ENCODE peak calls at places on chromosomes 7 and 10, in nine cellular contexts. One of them, this sample, is unnamed. For H3K4me1, the result is how much of the 10 kb centered on the place peaks cover.

GRCh38 chr7:31051598-31052503 is at the start of gene ADCYAP1R1:
- DNase-seq in stomach: no peak
- DNase-seq in CD8-positive, alpha-beta memory T cell: no peak
- DNase-seq in right cardiac atrium: peak
- DNase-seq in A549: no peak
- DNase-seq in breast epithelium: no peak
- DNase-seq in OCI-LY7: no peak
- DNase-seq in psoas muscle: peak
- DNase-seq in CD4-positive, CD25-positive, alpha-beta regulatory T cell: no peak
- DNase-seq in this sample: no peak

GRCh38 chr7:4683884-4684565 is 1.9 kb downstream of the FOXK1 start:
- DNase-seq in stomach: peak
- DNase-seq in CD8-positive, alpha-beta memory T cell: peak
- DNase-seq in right cardiac atrium: peak
- DNase-seq in A549: no peak
- DNase-seq in breast epithelium: peak
- DNase-seq in OCI-LY7: peak
- DNase-seq in psoas muscle: peak
- DNase-seq in CD4-positive, CD25-positive, alpha-beta regulatory T cell: peak
- DNase-seq in this sample: no peak

GRCh38 chr10:17344206-17344605 is 110.2 kb downstream of the ST8SIA6 start:
- DNase-seq in stomach: no peak
- DNase-seq in CD8-positive, alpha-beta memory T cell: no peak
- DNase-seq in right cardiac atrium: no peak
- DNase-seq in A549: no peak
- DNase-seq in breast epithelium: no peak
- DNase-seq in OCI-LY7: no peak
- DNase-seq in psoas muscle: no peak
- DNase-seq in CD4-positive, CD25-positive, alpha-beta regulatory T cell: no peak
- DNase-seq in this sample: no peak

GRCh38 chr7:32043688-32044087 is 26.5 kb downstream of the PDE1C start:
- DNase-seq in stomach: no peak
- DNase-seq in CD8-positive, alpha-beta memory T cell: no peak
- DNase-seq in right cardiac atrium: no peak
- DNase-seq in A549: peak
- DNase-seq in breast epithelium: no peak
- DNase-seq in OCI-LY7: no peak
- DNase-seq in psoas muscle: no peak
- DNase-seq in CD4-positive, CD25-positive, alpha-beta regulatory T cell: no peak
- DNase-seq in this sample: no peak

GRCh38 chr7:43850348-43851116 is 18.8 kb downstream of the MRPS24 start:
- DNase-seq in stomach: no peak
- DNase-seq in CD8-positive, alpha-beta memory T cell: no peak
- DNase-seq in right cardiac atrium: no peak
- DNase-seq in A549: no peak
- DNase-seq in breast epithelium: no peak
- DNase-seq in OCI-LY7: no peak
- DNase-seq in psoas muscle: no peak
- DNase-seq in CD4-positive, CD25-positive, alpha-beta regulatory T cell: no peak
- DNase-seq in this sample: no peak

GRCh38 chr7:70944516-70944915 is 187.4 kb upstream of the GALNT17 start:
- DNase-seq in stomach: no peak
- DNase-seq in CD8-positive, alpha-beta memory T cell: no peak
- DNase-seq in right cardiac atrium: no peak
- DNase-seq in A549: no peak
- DNase-seq in breast epithelium: no peak
- DNase-seq in OCI-LY7: no peak
- DNase-seq in psoas muscle: no peak
- DNase-seq in CD4-positive, CD25-positive, alpha-beta regulatory T cell: no peak
- DNase-seq in this sample: no peak

GRCh38 chr7:47714669-47715607 is 133.0 kb upstream of the TNS3 start:
- DNase-seq in stomach: no peak
- DNase-seq in CD8-positive, alpha-beta memory T cell: no peak
- DNase-seq in right cardiac atrium: no peak
- DNase-seq in A549: no peak
- DNase-seq in breast epithelium: no peak
- DNase-seq in OCI-LY7: peak
- DNase-seq in psoas muscle: no peak
- DNase-seq in CD4-positive, CD25-positive, alpha-beta regulatory T cell: no peak
- DNase-seq in this sample: no peak

GRCh38 chr7:146388928-146389327 is 272.3 kb downstream of the CNTNAP2 start:
- DNase-seq in stomach: no peak
- DNase-seq in CD8-positive, alpha-beta memory T cell: no peak
- DNase-seq in right cardiac atrium: no peak
- DNase-seq in A549: no peak
- DNase-seq in breast epithelium: no peak
- DNase-seq in OCI-LY7: no peak
- DNase-seq in psoas muscle: no peak
- DNase-seq in CD4-positive, CD25-positive, alpha-beta regulatory T cell: no peak
- DNase-seq in this sample: no peak

GRCh38 chr10:131981429-131982184 is at the start of gene BNIP3:
- DNase-seq in stomach: peak
- DNase-seq in CD8-positive, alpha-beta memory T cell: peak
- DNase-seq in right cardiac atrium: peak
- DNase-seq in A549: peak
- DNase-seq in breast epithelium: peak
- DNase-seq in OCI-LY7: peak
- DNase-seq in psoas muscle: peak
- DNase-seq in CD4-positive, CD25-positive, alpha-beta regulatory T cell: peak
- DNase-seq in this sample: peak

GRCh38 chr10:22534849-22535604 is 179.4 kb downstream of the PIP4K2A start:
- DNase-seq in stomach: no peak
- DNase-seq in CD8-positive, alpha-beta memory T cell: no peak
- DNase-seq in right cardiac atrium: no peak
- DNase-seq in A549: no peak
- DNase-seq in breast epithelium: no peak
- DNase-seq in OCI-LY7: no peak
- DNase-seq in psoas muscle: no peak
- DNase-seq in CD4-positive, CD25-positive, alpha-beta regulatory T cell: no peak
- DNase-seq in this sample: no peak

GRCh38 chr10:75410135-75410787 is 8.7 kb upstream of the ZNF503 start:
- DNase-seq in stomach: no peak
- DNase-seq in CD8-positive, alpha-beta memory T cell: no peak
- DNase-seq in right cardiac atrium: no peak
- DNase-seq in A549: no peak
- DNase-seq in breast epithelium: no peak
- DNase-seq in OCI-LY7: no peak
- DNase-seq in psoas muscle: no peak
- DNase-seq in CD4-positive, CD25-positive, alpha-beta regulatory T cell: no peak
- DNase-seq in this sample: no peak

DNA sequence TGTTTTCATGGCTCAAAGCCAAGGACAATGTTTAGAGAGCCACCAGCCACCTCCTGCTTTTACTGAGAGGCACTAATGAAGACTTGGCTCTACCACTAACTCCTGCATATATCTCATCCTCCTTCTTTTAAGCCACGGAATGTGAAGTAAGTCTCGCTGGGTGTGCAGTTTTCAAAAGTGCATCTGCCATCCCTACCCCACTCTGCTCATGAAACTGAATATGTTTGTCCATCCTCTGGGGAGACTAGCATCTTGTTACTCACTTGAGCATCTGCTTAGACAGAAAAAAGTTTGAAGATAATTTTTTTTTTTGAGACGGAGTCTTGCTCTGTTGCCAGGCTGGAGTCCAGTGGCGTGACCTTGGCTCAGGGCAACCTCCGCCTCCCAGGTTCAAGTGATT is 40.8 kb downstream of the EPDR1 start:
- DNase-seq in stomach: no peak
- DNase-seq in CD8-positive, alpha-beta memory T cell: no peak
- DNase-seq in right cardiac atrium: no peak
- DNase-seq in A549: no peak
- DNase-seq in breast epithelium: no peak
- DNase-seq in OCI-LY7: no peak
- DNase-seq in psoas muscle: no peak
- DNase-seq in CD4-positive, CD25-positive, alpha-beta regulatory T cell: no peak
- DNase-seq in this sample: no peak
- H3K4me1 ChIP-seq in stomach: under half
- H3K4me1 ChIP-seq in CD8-positive, alpha-beta memory T cell: under half
- H3K4me1 ChIP-seq in right cardiac atrium: under half
- H3K4me1 ChIP-seq in A549: under half
- H3K4me1 ChIP-seq in breast epithelium: under half
- H3K4me1 ChIP-seq in OCI-LY7: under half
- H3K4me1 ChIP-seq in psoas muscle: under half
- H3K4me1 ChIP-seq in CD4-positive, CD25-positive, alpha-beta regulatory T cell: under half
- H3K4me1 ChIP-seq in this sample: under half

GRCh38 chr10:103676058-103676785 is 179.2 kb downstream of the SH3PXD2A start:
- DNase-seq in stomach: no peak
- DNase-seq in CD8-positive, alpha-beta memory T cell: no peak
- DNase-seq in right cardiac atrium: peak
- DNase-seq in A549: peak
- DNase-seq in breast epithelium: peak
- DNase-seq in OCI-LY7: no peak
- DNase-seq in psoas muscle: peak
- DNase-seq in CD4-positive, CD25-positive, alpha-beta regulatory T cell: no peak
- DNase-seq in this sample: peak

GRCh38 chr10:103672345-103672744 is 178.8 kb downstream of the NEURL1 start:
- DNase-seq in stomach: no peak
- DNase-seq in CD8-positive, alpha-beta memory T cell: no peak
- DNase-seq in right cardiac atrium: no peak
- DNase-seq in A549: no peak
- DNase-seq in breast epithelium: no peak
- DNase-seq in OCI-LY7: no peak
- DNase-seq in psoas muscle: no peak
- DNase-seq in CD4-positive, CD25-positive, alpha-beta regulatory T cell: no peak
- DNase-seq in this sample: no peak

GRCh38 chr10:103671126-103671525 is 177.6 kb downstream of the NEURL1 start:
- DNase-seq in stomach: no peak
- DNase-seq in CD8-positive, alpha-beta memory T cell: no peak
- DNase-seq in right cardiac atrium: no peak
- DNase-seq in A549: no peak
- DNase-seq in breast epithelium: no peak
- DNase-seq in OCI-LY7: no peak
- DNase-seq in psoas muscle: no peak
- DNase-seq in CD4-positive, CD25-positive, alpha-beta regulatory T cell: no peak
- DNase-seq in this sample: no peak

GRCh38 chr10:103671561-103671960 is 178.1 kb downstream of the NEURL1 start:
- DNase-seq in stomach: no peak
- DNase-seq in CD8-positive, alpha-beta memory T cell: no peak
- DNase-seq in right cardiac atrium: peak
- DNase-seq in A549: no peak
- DNase-seq in breast epithelium: no peak
- DNase-seq in OCI-LY7: no peak
- DNase-seq in psoas muscle: no peak
- DNase-seq in CD4-positive, CD25-positive, alpha-beta regulatory T cell: no peak
- DNase-seq in this sample: no peak

GRCh38 chr10:103673616-103674015 is 180.1 kb downstream of the NEURL1 start:
- DNase-seq in stomach: no peak
- DNase-seq in CD8-positive, alpha-beta memory T cell: no peak
- DNase-seq in right cardiac atrium: no peak
- DNase-seq in A549: no peak
- DNase-seq in breast epithelium: no peak
- DNase-seq in OCI-LY7: no peak
- DNase-seq in psoas muscle: no peak
- DNase-seq in CD4-positive, CD25-positive, alpha-beta regulatory T cell: no peak
- DNase-seq in this sample: no peak
- H3K4me1 ChIP-seq in stomach: under half
- H3K4me1 ChIP-seq in CD8-positive, alpha-beta memory T cell: under half
- H3K4me1 ChIP-seq in right cardiac atrium: under half
- H3K4me1 ChIP-seq in A549: under half
- H3K4me1 ChIP-seq in breast epithelium: under half
- H3K4me1 ChIP-seq in OCI-LY7: under half
- H3K4me1 ChIP-seq in psoas muscle: under half
- H3K4me1 ChIP-seq in CD4-positive, CD25-positive, alpha-beta regulatory T cell: under half
- H3K4me1 ChIP-seq in this sample: under half

GRCh38 chr10:124685251-124685650 is 58.9 kb downstream of the FAM53B start:
- DNase-seq in stomach: no peak
- DNase-seq in CD8-positive, alpha-beta memory T cell: no peak
- DNase-seq in right cardiac atrium: peak
- DNase-seq in A549: no peak
- DNase-seq in breast epithelium: peak
- DNase-seq in OCI-LY7: peak
- DNase-seq in psoas muscle: peak
- DNase-seq in CD4-positive, CD25-positive, alpha-beta regulatory T cell: no peak
- DNase-seq in this sample: no peak
- H3K4me1 ChIP-seq in stomach: under half
- H3K4me1 ChIP-seq in CD8-positive, alpha-beta memory T cell: half or more
- H3K4me1 ChIP-seq in right cardiac atrium: under half
- H3K4me1 ChIP-seq in A549: under half
- H3K4me1 ChIP-seq in breast epithelium: under half
- H3K4me1 ChIP-seq in OCI-LY7: under half
- H3K4me1 ChIP-seq in psoas muscle: half or more
- H3K4me1 ChIP-seq in CD4-positive, CD25-positive, alpha-beta regulatory T cell: half or more
- H3K4me1 ChIP-seq in this sample: half or more

DNA sequence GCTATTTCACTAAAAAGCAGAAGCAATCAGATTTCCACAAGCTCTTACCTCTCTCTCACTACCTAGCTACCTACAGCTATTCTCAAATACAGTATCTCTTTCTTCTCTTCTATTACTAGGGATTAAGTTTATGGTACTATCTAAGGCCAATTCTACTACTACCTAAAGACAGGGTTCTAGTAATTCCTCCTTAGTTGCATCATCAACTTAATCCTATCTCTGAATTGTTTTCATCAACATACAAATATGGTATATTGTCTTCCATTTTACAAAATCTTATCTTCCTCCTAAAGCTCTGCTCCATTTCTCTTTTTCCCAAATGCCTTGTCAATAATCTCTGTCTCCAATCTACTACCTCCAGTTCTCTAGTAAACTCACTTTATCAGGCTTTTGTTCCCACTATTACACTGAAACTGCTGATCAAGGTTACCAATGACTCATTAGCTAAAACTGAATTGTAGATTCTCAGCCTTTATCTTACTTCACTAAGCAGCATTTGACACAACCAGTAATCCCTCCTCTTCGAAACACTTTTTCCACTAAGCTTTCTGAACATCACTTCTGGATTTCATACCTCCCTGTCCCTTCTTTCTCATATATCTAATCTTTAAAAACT is 28.3 kb downstream of the JMJD1C start:
- DNase-seq in stomach: no peak
- DNase-seq in CD8-positive, alpha-beta memory T cell: no peak
- DNase-seq in right cardiac atrium: no peak
- DNase-seq in A549: no peak
- DNase-seq in breast epithelium: no peak
- DNase-seq in OCI-LY7: no peak
- DNase-seq in psoas muscle: no peak
- DNase-seq in CD4-positive, CD25-positive, alpha-beta regulatory T cell: no peak
- DNase-seq in this sample: no peak
- H3K4me1 ChIP-seq in stomach: half or more
- H3K4me1 ChIP-seq in CD8-positive, alpha-beta memory T cell: under half
- H3K4me1 ChIP-seq in right cardiac atrium: under half
- H3K4me1 ChIP-seq in A549: half or more
- H3K4me1 ChIP-seq in breast epithelium: under half
- H3K4me1 ChIP-seq in OCI-LY7: under half
- H3K4me1 ChIP-seq in psoas muscle: half or more
- H3K4me1 ChIP-seq in CD4-positive, CD25-positive, alpha-beta regulatory T cell: under half
- H3K4me1 ChIP-seq in this sample: under half

This sample was measured in suprapubic skin.